ENCODE peak calls at places on chromosomes 2 and 18, in four cellular contexts. One of them, this sample, is unnamed.

GRCh38 chr18:39966275-39966674 is 1988.8 kb upstream of the PIK3C3 start:
- DNase-seq in IMR-90: no peak
- DNase-seq in choroid plexus epithelial cell: peak
- DNase-seq in lower lobe of right lung: no peak
- DNase-seq in this sample: no peak

GRCh38 chr2:235779444-235779896 is 285.6 kb downstream of the AGAP1 start:
- DNase-seq in IMR-90: peak
- DNase-seq in choroid plexus epithelial cell: peak
- DNase-seq in lower lobe of right lung: peak
- DNase-seq in this sample: peak

GRCh38 chr2:25063876-25064660 is 22.2 kb downstream of the EFR3B start:
- DNase-seq in IMR-90: no peak
- DNase-seq in choroid plexus epithelial cell: no peak
- DNase-seq in lower lobe of right lung: no peak
- DNase-seq in this sample: no peak

GRCh38 chr18:37493352-37493935 is 72.2 kb downstream of the CELF4 start:
- DNase-seq in IMR-90: no peak
- DNase-seq in choroid plexus epithelial cell: no peak
- DNase-seq in lower lobe of right lung: no peak
- DNase-seq in this sample: no peak

GRCh38 chr18:76697441-76697901 is 124.9 kb upstream of the ZNF236 start:
- DNase-seq in IMR-90: peak
- DNase-seq in choroid plexus epithelial cell: peak
- DNase-seq in lower lobe of right lung: no peak
- DNase-seq in this sample: no peak

GRCh38 chr18:50374170-50374752 is 585 bp upstream of the SKA1 start:
- DNase-seq in IMR-90: no peak
- DNase-seq in choroid plexus epithelial cell: no peak
- DNase-seq in lower lobe of right lung: no peak
- DNase-seq in this sample: no peak

GRCh38 chr2:8437949-8438400 is 243.9 kb upstream of the ID2 start:
- DNase-seq in IMR-90: no peak
- DNase-seq in choroid plexus epithelial cell: no peak
- DNase-seq in lower lobe of right lung: no peak
- DNase-seq in this sample: no peak

GRCh38 chr18:1056404-1056803 is 151.7 kb downstream of the ADCYAP1 start:
- DNase-seq in IMR-90: no peak
- DNase-seq in choroid plexus epithelial cell: no peak
- DNase-seq in lower lobe of right lung: no peak
- DNase-seq in this sample: no peak

GRCh38 chr18:63552581-63552980 is 10.4 kb downstream of the SERPINB12 start:
- DNase-seq in IMR-90: no peak
- DNase-seq in choroid plexus epithelial cell: no peak
- DNase-seq in lower lobe of right lung: no peak
- DNase-seq in this sample: no peak

GRCh38 chr2:190359896-190360376 is 16.5 kb downstream of the INPP1 start:
- DNase-seq in IMR-90: peak
- DNase-seq in choroid plexus epithelial cell: peak
- DNase-seq in lower lobe of right lung: no peak
- DNase-seq in this sample: no peak

GRCh38 chr18:73279499-73279898 is 411.7 kb upstream of the NETO1 start:
- DNase-seq in IMR-90: no peak
- DNase-seq in choroid plexus epithelial cell: no peak
- DNase-seq in lower lobe of right lung: no peak
- DNase-seq in this sample: no peak

GRCh38 chr2:177212895-177213856 is 582 bp downstream of the HNRNPA3 start:
- DNase-seq in IMR-90: peak
- DNase-seq in choroid plexus epithelial cell: peak
- DNase-seq in lower lobe of right lung: peak
- DNase-seq in this sample: peak

GRCh38 chr2:96113367-96113677 is 3.0 kb downstream of the ADRA2B start:
- DNase-seq in IMR-90: no peak
- DNase-seq in choroid plexus epithelial cell: no peak
- DNase-seq in lower lobe of right lung: peak
- DNase-seq in this sample: no peak

GRCh38 chr2:155256803-155257202 is 558.3 kb downstream of the KCNJ3 start:
- DNase-seq in IMR-90: no peak
- DNase-seq in choroid plexus epithelial cell: no peak
- DNase-seq in lower lobe of right lung: no peak
- DNase-seq in this sample: no peak

GRCh38 chr18:26637983-26638382 is 89.6 kb upstream of the KCTD1 start:
- DNase-seq in IMR-90: no peak
- DNase-seq in choroid plexus epithelial cell: no peak
- DNase-seq in lower lobe of right lung: no peak
- DNase-seq in this sample: no peak

GRCh38 chr2:107712857-107713256 is 113.8 kb upstream of the RGPD4 start:
- DNase-seq in IMR-90: no peak
- DNase-seq in choroid plexus epithelial cell: peak
- DNase-seq in lower lobe of right lung: no peak
- DNase-seq in this sample: no peak

GRCh38 chr2:24910245-24910644 is 9.8 kb downstream of the ADCY3 start:
- DNase-seq in IMR-90: no peak
- DNase-seq in choroid plexus epithelial cell: no peak
- DNase-seq in lower lobe of right lung: no peak
- DNase-seq in this sample: no peak

GRCh38 chr2:166314022-166314759 is 61.6 kb downstream of the SCN9A start:
- DNase-seq in IMR-90: peak
- DNase-seq in choroid plexus epithelial cell: peak
- DNase-seq in lower lobe of right lung: no peak
- DNase-seq in this sample: no peak

GRCh38 chr2:151973013-151973900 is 125.6 kb downstream of the CACNB4 start:
- DNase-seq in IMR-90: no peak
- DNase-seq in choroid plexus epithelial cell: no peak
- DNase-seq in lower lobe of right lung: no peak
- DNase-seq in this sample: no peak

GRCh38 chr2:48799605-48800004 is 44.1 kb upstream of the LHCGR start:
- DNase-seq in IMR-90: no peak
- DNase-seq in choroid plexus epithelial cell: no peak
- DNase-seq in lower lobe of right lung: no peak
- DNase-seq in this sample: no peak

GRCh38 chr2:238116298-238117198 is 16.4 kb downstream of the ESPNL start:
- DNase-seq in IMR-90: no peak
- DNase-seq in choroid plexus epithelial cell: no peak
- DNase-seq in lower lobe of right lung: peak
- DNase-seq in this sample: peak

GRCh38 chr2:199409705-199410104 is 48.0 kb downstream of the SATB2 start:
- DNase-seq in IMR-90: peak
- DNase-seq in choroid plexus epithelial cell: peak
- DNase-seq in lower lobe of right lung: no peak
- DNase-seq in this sample: no peak

GRCh38 chr2:240532032-240532775 is 25.6 kb downstream of the ANKMY1 start:
- DNase-seq in IMR-90: no peak
- DNase-seq in choroid plexus epithelial cell: no peak
- DNase-seq in lower lobe of right lung: no peak
- DNase-seq in this sample: no peak

GRCh38 chr2:207895236-207895860 is 125.6 kb upstream of the FZD5 start:
- DNase-seq in IMR-90: no peak
- DNase-seq in choroid plexus epithelial cell: no peak
- DNase-seq in lower lobe of right lung: no peak
- DNase-seq in this sample: no peak

GRCh38 chr18:63960891-63961290 is 9.0 kb upstream of the SERPINB8 start:
- DNase-seq in IMR-90: no peak
- DNase-seq in choroid plexus epithelial cell: no peak
- DNase-seq in lower lobe of right lung: no peak
- DNase-seq in this sample: no peak

GRCh38 chr2:235614176-235614860 is 120.5 kb downstream of the AGAP1 start:
- DNase-seq in IMR-90: no peak
- DNase-seq in choroid plexus epithelial cell: no peak
- DNase-seq in lower lobe of right lung: no peak
- DNase-seq in this sample: peak

GRCh38 chr2:100643459-100643858 is 80.7 kb downstream of the PDCL3 start:
- DNase-seq in IMR-90: no peak
- DNase-seq in choroid plexus epithelial cell: peak
- DNase-seq in lower lobe of right lung: no peak
- DNase-seq in this sample: no peak

GRCh38 chr18:45910405-45911023 is 56.6 kb downstream of the EPG5 start:
- DNase-seq in IMR-90: peak
- DNase-seq in choroid plexus epithelial cell: peak
- DNase-seq in lower lobe of right lung: peak
- DNase-seq in this sample: peak

GRCh38 chr2:105737980-105738657 is 6.6 kb upstream of the NCK2 start:
- DNase-seq in IMR-90: no peak
- DNase-seq in choroid plexus epithelial cell: no peak
- DNase-seq in lower lobe of right lung: no peak
- DNase-seq in this sample: no peak

GRCh38 chr2:2146220-2146619 is 184.9 kb downstream of the MYT1L start:
- DNase-seq in IMR-90: no peak
- DNase-seq in choroid plexus epithelial cell: no peak
- DNase-seq in lower lobe of right lung: no peak
- DNase-seq in this sample: no peak

GRCh38 chr2:96260404-96261260 is 5.2 kb downstream of the TMEM127 start:
- DNase-seq in IMR-90: peak
- DNase-seq in choroid plexus epithelial cell: peak
- DNase-seq in lower lobe of right lung: peak
- DNase-seq in this sample: peak

GRCh38 chr2:156466739-156467405 is 30.7 kb downstream of the GPD2 start:
- DNase-seq in IMR-90: peak
- DNase-seq in choroid plexus epithelial cell: peak
- DNase-seq in lower lobe of right lung: no peak
- DNase-seq in this sample: no peak

GRCh38 chr2:128273469-128274081 is 45.1 kb downstream of the HS6ST1 start:
- DNase-seq in IMR-90: no peak
- DNase-seq in choroid plexus epithelial cell: no peak
- DNase-seq in lower lobe of right lung: no peak
- DNase-seq in this sample: no peak

DNA sequence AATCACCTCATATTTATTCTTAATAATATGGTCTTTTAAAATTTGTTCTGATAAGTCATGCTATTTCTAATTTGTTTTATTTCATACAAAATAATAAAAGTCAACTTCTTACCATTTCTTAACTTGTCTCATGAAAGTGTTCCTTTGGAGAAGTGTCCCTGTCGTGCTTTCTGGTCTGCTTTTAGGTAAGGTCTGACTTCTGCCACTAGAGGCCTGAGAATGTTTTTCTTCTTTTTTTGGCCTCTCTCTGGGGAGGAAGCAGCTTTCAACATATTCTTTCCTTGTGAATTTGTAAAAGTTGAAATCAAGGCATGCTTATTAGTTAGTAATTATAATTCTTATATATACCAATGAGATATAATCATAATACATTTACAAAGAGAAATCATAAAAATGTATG is 39.4 kb downstream of the MAP2 start:
- DNase-seq in IMR-90: no peak
- DNase-seq in choroid plexus epithelial cell: peak
- DNase-seq in lower lobe of right lung: no peak
- DNase-seq in this sample: no peak
- TF ChIP-seq CTCF in IMR-90: no peak
- TF ChIP-seq CTCF in choroid plexus epithelial cell: peak
- TF ChIP-seq CTCF in lower lobe of right lung: peak
- TF ChIP-seq CTCF in this sample: peak

GRCh38 chr2:185219981-185220380 is 518.6 kb upstream of the FSIP2 start:
- DNase-seq in IMR-90: no peak
- DNase-seq in choroid plexus epithelial cell: peak
- DNase-seq in lower lobe of right lung: no peak
- DNase-seq in this sample: peak

DNA sequence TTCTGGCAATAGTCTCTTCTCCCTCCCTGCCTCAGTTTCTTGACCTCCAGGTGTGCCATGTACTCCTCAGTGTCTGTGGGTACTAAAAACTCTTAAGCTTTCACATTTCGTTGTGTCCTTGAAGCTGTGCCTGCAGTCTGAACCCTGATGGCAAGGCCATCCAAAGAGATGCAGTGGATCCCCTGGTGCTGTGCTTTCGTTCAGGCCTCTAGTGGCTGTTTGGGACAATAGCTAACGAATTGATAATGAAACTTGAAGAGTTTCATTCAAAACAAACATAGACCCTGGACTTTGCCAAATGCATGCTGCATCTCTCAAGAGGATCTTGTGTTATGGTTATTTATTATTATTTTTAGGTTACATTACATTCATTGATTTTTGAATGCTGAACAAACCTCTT is 523.1 kb upstream of the FSIP2 start:
- DNase-seq in IMR-90: no peak
- DNase-seq in choroid plexus epithelial cell: no peak
- DNase-seq in lower lobe of right lung: no peak
- DNase-seq in this sample: no peak
- TF ChIP-seq CTCF in IMR-90: no peak
- TF ChIP-seq CTCF in choroid plexus epithelial cell: no peak
- TF ChIP-seq CTCF in lower lobe of right lung: no peak
- TF ChIP-seq CTCF in this sample: no peak

GRCh38 chr2:99376254-99376864 is 39.2 kb downstream of the EIF5B start:
- DNase-seq in IMR-90: no peak
- DNase-seq in choroid plexus epithelial cell: no peak
- DNase-seq in lower lobe of right lung: no peak
- DNase-seq in this sample: no peak
- TF ChIP-seq CTCF in IMR-90: no peak
- TF ChIP-seq CTCF in choroid plexus epithelial cell: no peak
- TF ChIP-seq CTCF in lower lobe of right lung: no peak
- TF ChIP-seq CTCF in this sample: no peak

DNA sequence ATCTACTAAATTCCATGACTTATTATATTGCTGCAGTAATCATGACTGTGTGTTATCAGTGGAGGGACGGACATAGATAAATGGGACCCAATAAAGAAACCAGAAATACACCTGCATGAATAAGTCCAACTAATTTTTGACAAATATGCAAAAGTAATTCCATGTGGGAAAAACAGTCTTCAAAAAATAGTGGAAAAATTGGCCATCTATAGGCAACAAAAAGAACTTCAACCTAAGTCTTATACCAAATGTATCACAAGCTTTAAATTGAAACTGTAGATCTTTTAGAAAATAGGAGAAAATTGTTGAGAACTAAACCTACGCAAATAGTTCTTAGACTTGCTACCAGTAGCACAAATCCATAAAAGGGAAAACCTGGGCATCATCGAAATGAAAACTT is 376.2 kb downstream of the NCKAP5 start:
- DNase-seq in IMR-90: no peak
- DNase-seq in choroid plexus epithelial cell: no peak
- DNase-seq in lower lobe of right lung: no peak
- DNase-seq in this sample: no peak
- TF ChIP-seq CTCF in IMR-90: no peak
- TF ChIP-seq CTCF in choroid plexus epithelial cell: no peak
- TF ChIP-seq CTCF in lower lobe of right lung: no peak
- TF ChIP-seq CTCF in this sample: peak

GRCh38 chr2:138079976-138080375 is 115.7 kb downstream of the HNMT start:
- DNase-seq in IMR-90: no peak
- DNase-seq in choroid plexus epithelial cell: no peak
- DNase-seq in lower lobe of right lung: no peak
- DNase-seq in this sample: no peak
- TF ChIP-seq CTCF in IMR-90: no peak
- TF ChIP-seq CTCF in choroid plexus epithelial cell: no peak
- TF ChIP-seq CTCF in lower lobe of right lung: no peak
- TF ChIP-seq CTCF in this sample: no peak

DNA sequence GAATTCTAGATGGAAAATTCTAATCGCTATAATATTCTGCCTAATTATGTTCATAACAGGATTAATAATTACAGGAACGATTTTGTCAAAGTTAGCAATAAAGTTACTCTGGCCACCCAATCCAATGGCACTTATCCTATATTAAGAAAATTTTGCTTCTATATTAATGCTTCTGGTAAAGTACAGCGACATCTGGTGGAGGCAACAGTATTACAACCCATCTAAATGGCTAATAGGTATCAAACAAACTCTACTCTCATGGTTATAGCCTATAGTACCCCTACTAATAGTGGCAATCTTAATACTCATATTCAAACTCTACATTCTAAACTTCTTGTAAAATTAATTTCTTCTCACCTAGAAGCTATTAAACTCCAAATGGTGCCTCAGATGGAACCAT is 1084.7 kb upstream of the LRRTM1 start:
- DNase-seq in IMR-90: no peak
- DNase-seq in choroid plexus epithelial cell: peak
- DNase-seq in lower lobe of right lung: no peak
- DNase-seq in this sample: no peak
- TF ChIP-seq CTCF in IMR-90: no peak
- TF ChIP-seq CTCF in choroid plexus epithelial cell: no peak
- TF ChIP-seq CTCF in lower lobe of right lung: no peak
- TF ChIP-seq CTCF in this sample: no peak